ENCODE peak calls at places on chromosomes 5 and 9, in seven cellular contexts. One of them, this sample, is unnamed.

GRCh38 chr9:89951671-89952070 is 346.9 kb downstream of the GADD45G start:
- DNase-seq in HCT116: no peak
- DNase-seq in heart left ventricle: no peak
- DNase-seq in body of pancreas: no peak
- DNase-seq in mammary epithelial cell: no peak
- DNase-seq in Peyer's patch: no peak
- DNase-seq in psoas muscle: no peak
- DNase-seq in this sample: no peak

GRCh38 chr9:124795881-124796415 is 19.0 kb downstream of the OLFML2A start:
- DNase-seq in HCT116: no peak
- DNase-seq in heart left ventricle: peak; percentile 56
- DNase-seq in body of pancreas: no peak
- DNase-seq in mammary epithelial cell: no peak
- DNase-seq in Peyer's patch: no peak
- DNase-seq in psoas muscle: no peak
- DNase-seq in this sample: no peak

GRCh38 chr9:133351908-133352634 is 4.1 kb downstream of the RPL7A start:
- DNase-seq in HCT116: no peak
- DNase-seq in heart left ventricle: no peak
- DNase-seq in body of pancreas: peak; percentile 55
- DNase-seq in mammary epithelial cell: peak; percentile 41
- DNase-seq in Peyer's patch: peak; percentile 39
- DNase-seq in psoas muscle: no peak
- DNase-seq in this sample: no peak

GRCh38 chr9:134759913-134760312 is 118.3 kb downstream of the COL5A1 start:
- DNase-seq in HCT116: no peak
- DNase-seq in heart left ventricle: no peak
- DNase-seq in body of pancreas: no peak
- DNase-seq in mammary epithelial cell: no peak
- DNase-seq in Peyer's patch: no peak
- DNase-seq in psoas muscle: no peak
- DNase-seq in this sample: no peak

GRCh38 chr9:109416135-109416706 is 81.9 kb downstream of the PTPN3 start:
- DNase-seq in HCT116: no peak
- DNase-seq in heart left ventricle: no peak
- DNase-seq in body of pancreas: no peak
- DNase-seq in mammary epithelial cell: no peak
- DNase-seq in Peyer's patch: no peak
- DNase-seq in psoas muscle: no peak
- DNase-seq in this sample: no peak

GRCh38 chr5:150154618-150155134 is 969 bp downstream of the PDGFRB start:
- DNase-seq in HCT116: no peak
- DNase-seq in heart left ventricle: no peak
- DNase-seq in body of pancreas: no peak
- DNase-seq in mammary epithelial cell: no peak
- DNase-seq in Peyer's patch: no peak
- DNase-seq in psoas muscle: no peak
- DNase-seq in this sample: no peak

GRCh38 chr5:149406203-149406978 is 27.3 kb upstream of the IL17B start:
- DNase-seq in HCT116: no peak
- DNase-seq in heart left ventricle: peak; percentile 82
- DNase-seq in body of pancreas: peak; percentile 20
- DNase-seq in mammary epithelial cell: no peak
- DNase-seq in Peyer's patch: no peak
- DNase-seq in psoas muscle: no peak
- DNase-seq in this sample: peak; percentile 94

GRCh38 chr5:42951847-42952411 is 88.2 kb downstream of the ANXA2R start:
- DNase-seq in HCT116: no peak
- DNase-seq in heart left ventricle: peak; percentile 37
- DNase-seq in body of pancreas: peak; percentile 16
- DNase-seq in mammary epithelial cell: no peak
- DNase-seq in Peyer's patch: peak; percentile 46
- DNase-seq in psoas muscle: peak; percentile 23
- DNase-seq in this sample: peak; percentile 58

GRCh38 chr9:6049798-6050197 is 34.4 kb upstream of the RANBP6 start:
- DNase-seq in HCT116: peak; percentile 35
- DNase-seq in heart left ventricle: no peak
- DNase-seq in body of pancreas: peak; percentile 53
- DNase-seq in mammary epithelial cell: peak; percentile 48
- DNase-seq in Peyer's patch: no peak
- DNase-seq in psoas muscle: no peak
- DNase-seq in this sample: no peak

GRCh38 chr5:180808461-180809000 is 5.9 kb upstream of the MGAT1 start:
- DNase-seq in HCT116: no peak
- DNase-seq in heart left ventricle: no peak
- DNase-seq in body of pancreas: no peak
- DNase-seq in mammary epithelial cell: peak; percentile 40
- DNase-seq in Peyer's patch: no peak
- DNase-seq in psoas muscle: no peak
- DNase-seq in this sample: no peak

GRCh38 chr5:88390007-88390385 is 121.4 kb upstream of the TMEM161B start:
- DNase-seq in HCT116: no peak
- DNase-seq in heart left ventricle: no peak
- DNase-seq in body of pancreas: no peak
- DNase-seq in mammary epithelial cell: no peak
- DNase-seq in Peyer's patch: no peak
- DNase-seq in psoas muscle: no peak
- DNase-seq in this sample: no peak

DNA sequence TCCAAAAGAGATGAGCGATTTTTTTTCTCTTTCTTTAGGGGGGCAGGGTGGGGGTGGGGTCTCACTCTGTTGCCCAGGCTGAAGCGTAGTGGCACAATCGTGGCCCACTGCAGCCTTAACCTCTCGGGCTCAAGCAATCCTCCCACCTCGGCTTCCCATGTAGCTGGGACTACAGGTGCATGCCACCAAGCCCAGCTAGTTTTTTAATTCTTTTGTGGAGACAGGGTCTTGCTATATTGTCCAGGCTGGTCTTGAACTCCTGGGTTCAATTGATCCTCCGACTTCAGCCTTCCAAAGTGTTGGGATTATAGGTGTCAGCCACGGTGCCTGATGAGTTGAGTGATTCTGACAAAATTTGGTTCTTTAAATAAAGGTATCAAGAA is 127.0 kb downstream of the ARRDC3 start:
- DNase-seq in HCT116: no peak
- DNase-seq in heart left ventricle: no peak
- DNase-seq in body of pancreas: no peak
- DNase-seq in mammary epithelial cell: no peak
- DNase-seq in Peyer's patch: no peak
- DNase-seq in psoas muscle: no peak
- DNase-seq in this sample: no peak
- H3K4me3 ChIP-seq in HCT116: no peak overlapping the region
- H3K4me3 ChIP-seq in heart left ventricle: no peak overlapping the region
- H3K4me3 ChIP-seq in body of pancreas: no peak overlapping the region
- H3K4me3 ChIP-seq in mammary epithelial cell: no peak overlapping the region
- H3K4me3 ChIP-seq in Peyer's patch: no peak overlapping the region
- H3K4me3 ChIP-seq in psoas muscle: no peak overlapping the region
- H3K4me3 ChIP-seq in this sample: no peak overlapping the region

DNA sequence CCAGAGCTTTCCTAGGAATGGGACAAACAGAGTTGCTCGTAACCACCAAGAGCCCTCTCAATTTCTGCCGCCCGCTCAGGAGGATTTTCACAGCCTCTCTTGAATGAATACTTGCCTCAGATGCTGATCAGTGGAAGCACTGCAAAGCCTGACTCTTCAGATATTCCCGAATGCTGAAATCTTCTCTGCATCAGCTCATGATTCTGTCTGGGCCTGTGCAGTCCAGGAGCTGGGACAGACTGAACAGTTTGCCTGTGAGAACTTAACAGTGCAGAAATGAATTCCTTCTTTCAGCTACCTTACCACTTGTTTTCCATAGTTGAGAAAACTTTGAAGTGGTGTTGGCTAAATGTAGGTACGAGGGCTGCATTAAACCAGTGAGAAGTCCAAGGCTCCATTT is 17.1 kb downstream of the ZNF462 start:
- DNase-seq in HCT116: no peak
- DNase-seq in heart left ventricle: no peak
- DNase-seq in body of pancreas: no peak
- DNase-seq in mammary epithelial cell: peak; percentile 45
- DNase-seq in Peyer's patch: no peak
- DNase-seq in psoas muscle: no peak
- DNase-seq in this sample: no peak
- H3K27ac ChIP-seq in HCT116: no peak overlapping the region
- H3K27ac ChIP-seq in heart left ventricle: peak overlapping the region; percentile 51
- H3K27ac ChIP-seq in body of pancreas: peak overlapping the region; percentile 9
- H3K27ac ChIP-seq in mammary epithelial cell: peak overlapping the region; percentile 75
- H3K27ac ChIP-seq in Peyer's patch: peak overlapping the region; percentile 37
- H3K27ac ChIP-seq in psoas muscle: peak overlapping the region; percentile 74
- H3K27ac ChIP-seq in this sample: no peak overlapping the region

DNA sequence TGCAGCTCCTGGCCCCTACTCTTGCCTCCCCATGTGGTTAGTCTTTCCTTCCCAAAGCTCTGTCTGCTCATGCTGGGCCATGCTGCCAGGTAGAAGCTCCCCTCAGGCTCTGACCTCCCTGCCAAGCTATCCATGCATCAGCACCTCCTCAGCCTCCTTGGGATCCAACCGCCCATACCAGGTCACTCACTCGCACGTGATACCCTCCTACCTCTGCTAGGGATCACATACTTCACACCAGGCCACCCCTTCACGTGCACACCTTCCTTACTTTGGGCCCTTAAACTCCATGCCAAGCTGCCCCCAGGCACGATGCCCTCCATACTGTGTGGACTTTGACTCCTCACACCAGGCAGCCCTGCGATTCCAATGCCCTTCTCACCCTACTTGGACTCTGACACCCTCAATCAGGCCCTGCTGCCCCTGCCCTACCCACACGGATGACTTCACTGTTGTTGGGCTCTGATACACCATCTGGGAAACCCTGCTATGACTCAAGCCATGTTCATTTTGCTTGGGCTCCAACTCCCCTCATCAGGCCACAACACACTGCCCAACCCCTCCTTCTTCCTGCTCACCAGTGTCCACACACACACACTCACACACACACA is 34.1 kb downstream of the ZNF483 start:
- DNase-seq in HCT116: no peak
- DNase-seq in heart left ventricle: no peak
- DNase-seq in body of pancreas: no peak
- DNase-seq in mammary epithelial cell: peak; percentile 67
- DNase-seq in Peyer's patch: no peak
- DNase-seq in psoas muscle: no peak
- DNase-seq in this sample: no peak
- H3K9me3 ChIP-seq in HCT116: no peaks in the 10 kb centered on the region
- H3K9me3 ChIP-seq in heart left ventricle: no peaks in the 10 kb centered on the region
- H3K9me3 ChIP-seq in body of pancreas: peaks cover 12% of the 10 kb centered on the region
- H3K9me3 ChIP-seq in mammary epithelial cell: peaks cover 6% of the 10 kb centered on the region
- H3K9me3 ChIP-seq in Peyer's patch: no peaks in the 10 kb centered on the region
- H3K9me3 ChIP-seq in psoas muscle: no peaks in the 10 kb centered on the region
- H3K9me3 ChIP-seq in this sample: peaks cover 8% of the 10 kb centered on the region

GRCh38 chr5:158979290-158979689 is 120.4 kb downstream of the EBF1 start:
- DNase-seq in HCT116: no peak
- DNase-seq in heart left ventricle: no peak
- DNase-seq in body of pancreas: no peak
- DNase-seq in mammary epithelial cell: no peak
- DNase-seq in Peyer's patch: no peak
- DNase-seq in psoas muscle: no peak
- DNase-seq in this sample: no peak

GRCh38 chr5:158979749-158980521 is 119.8 kb downstream of the EBF1 start:
- DNase-seq in HCT116: no peak
- DNase-seq in heart left ventricle: peak; percentile 61
- DNase-seq in body of pancreas: peak; percentile 69
- DNase-seq in mammary epithelial cell: peak; percentile 12
- DNase-seq in Peyer's patch: no peak
- DNase-seq in psoas muscle: peak; percentile 58
- DNase-seq in this sample: peak; percentile 81

GRCh38 chr5:158977642-158978041 is 122.1 kb downstream of the EBF1 start:
- DNase-seq in HCT116: no peak
- DNase-seq in heart left ventricle: no peak
- DNase-seq in body of pancreas: no peak
- DNase-seq in mammary epithelial cell: no peak
- DNase-seq in Peyer's patch: no peak
- DNase-seq in psoas muscle: no peak
- DNase-seq in this sample: no peak

GRCh38 chr5:158976035-158976434 is 123.7 kb downstream of the EBF1 start:
- DNase-seq in HCT116: no peak
- DNase-seq in heart left ventricle: no peak
- DNase-seq in body of pancreas: no peak
- DNase-seq in mammary epithelial cell: peak; percentile 26
- DNase-seq in Peyer's patch: no peak
- DNase-seq in psoas muscle: no peak
- DNase-seq in this sample: no peak

GRCh38 chr5:158978061-158978745 is 121.5 kb downstream of the EBF1 start:
- DNase-seq in HCT116: no peak
- DNase-seq in heart left ventricle: no peak
- DNase-seq in body of pancreas: no peak
- DNase-seq in mammary epithelial cell: no peak
- DNase-seq in Peyer's patch: no peak
- DNase-seq in psoas muscle: no peak
- DNase-seq in this sample: no peak
- H3K4me3 ChIP-seq in HCT116: no peak overlapping the region
- H3K4me3 ChIP-seq in heart left ventricle: no peak overlapping the region
- H3K4me3 ChIP-seq in body of pancreas: no peak overlapping the region
- H3K4me3 ChIP-seq in mammary epithelial cell: no peak overlapping the region
- H3K4me3 ChIP-seq in Peyer's patch: no peak overlapping the region
- H3K4me3 ChIP-seq in psoas muscle: no peak overlapping the region
- H3K4me3 ChIP-seq in this sample: no peak overlapping the region

This sample was measured in aorta.